ENCODE peak calls at places on chromosomes 12 and 14, in ten cellular contexts. C is GM23338, G is stomach, U is vagina, Y is K562, B is breast epithelium, S is sigmoid colon, F is endothelial cell of umbilical vein, N is transverse colon, E is SK-N-SH. V is an unnamed sample.

GRCh38 chr12:7959278-7960063 is 23.5 kb upstream of the SLC2A3 start:
- DNase-seq in N (peak; percentile 41), E (no peak), C (peak; percentile 97), F (peak; percentile 3), G (no peak), U (no peak), S (no peak), Y (peak; percentile 24), B (no peak), V (no peak)

GRCh38 chr12:57898308-57898970 is 42.9 kb upstream of the ATP23 start:
- DNase-seq in G (no peak), F (peak; percentile 57), B (no peak), C (no peak), Y (no peak), U (no peak), N (peak; percentile 48), S (no peak), E (no peak), V (no peak)

GRCh38 chr14:93970589-93970966 is 5.8 kb downstream of the ASB2 start:
- DNase-seq in F (no peak), C (peak; percentile 46), Y (no peak), E (peak; percentile 56), G (peak; percentile 60), B (no peak), N (peak; percentile 66), S (no peak), U (no peak), V (peak; percentile 91)

GRCh38 chr12:62724947-62725447 is 210.0 kb downstream of the PPM1H start:
- DNase-seq in N (peak; percentile 54), F (peak; percentile 92), Y (peak; percentile 34), S (no peak), U (peak; percentile 93), G (peak; percentile 67), B (peak; percentile 84), E (no peak), C (peak; percentile 94), V (no peak)

GRCh38 chr14:102544034-102544744 is 34.6 kb upstream of the ANKRD9 start:
- DNase-seq in Y (no peak), G (no peak), F (no peak), E (peak; percentile 27), S (no peak), C (peak; percentile 64), U (no peak), N (no peak), B (no peak), V (no peak)

GRCh38 chr12:79016181-79016580 is 151.6 kb downstream of the SYT1 start:
- DNase-seq in E (no peak), G (no peak), C (no peak), F (peak; percentile 68), S (no peak), N (no peak), Y (no peak), U (no peak), B (no peak), V (no peak)

GRCh38 chr12:57093412-57094193 is 4.7 kb downstream of the NAB2 start:
- DNase-seq in B (peak; percentile 79), Y (peak; percentile 93), F (peak; percentile 38), S (peak; percentile 94), E (peak; percentile 89), G (peak; percentile 55), U (no peak), C (peak; percentile 81), N (peak; percentile 67), V (peak; percentile 89)

GRCh38 chr14:34619399-34619920 is 10.5 kb downstream of the SNX6 start:
- DNase-seq in S (no peak), C (no peak), U (no peak), B (no peak), G (no peak), E (no peak), N (no peak), F (no peak), Y (no peak), V (no peak)

GRCh38 chr12:121849660-121850059 is 9.0 kb downstream of the HPD start:
- DNase-seq in G (no peak), B (no peak), Y (no peak), C (peak; percentile 44), N (no peak), F (no peak), S (no peak), E (no peak), U (no peak), V (no peak)

GRCh38 chr12:27331299-27331926 is 1.2 kb upstream of the BMAL2 start:
- DNase-seq in B (no peak), N (no peak), F (peak; percentile 93), Y (peak; percentile 35), U (no peak), C (no peak), S (no peak), G (no peak), E (no peak), V (no peak)

GRCh38 chr12:122870867-122871664 is 24.9 kb downstream of the VPS37B start:
- DNase-seq in F (peak; percentile 87), C (no peak), S (peak; percentile 72), Y (no peak), U (no peak), B (peak; percentile 81), G (peak; percentile 73), N (peak; percentile 53), E (peak; percentile 30), V (peak; percentile 74)

GRCh38 chr14:100537701-100538565 is 49.3 kb downstream of the BEGAIN start:
- DNase-seq in G (no peak), Y (no peak), F (no peak), E (peak; percentile 39), S (peak; percentile 66), B (peak; percentile 77), N (peak; percentile 7), U (no peak), C (peak; percentile 52), V (peak; percentile 64)

GRCh38 chr12:26728205-26729050 is 104.6 kb downstream of the ITPR2 start:
- DNase-seq in Y (no peak), B (no peak), S (no peak), F (no peak), N (no peak), U (no peak), G (no peak), E (no peak), C (no peak), V (no peak)

DNA sequence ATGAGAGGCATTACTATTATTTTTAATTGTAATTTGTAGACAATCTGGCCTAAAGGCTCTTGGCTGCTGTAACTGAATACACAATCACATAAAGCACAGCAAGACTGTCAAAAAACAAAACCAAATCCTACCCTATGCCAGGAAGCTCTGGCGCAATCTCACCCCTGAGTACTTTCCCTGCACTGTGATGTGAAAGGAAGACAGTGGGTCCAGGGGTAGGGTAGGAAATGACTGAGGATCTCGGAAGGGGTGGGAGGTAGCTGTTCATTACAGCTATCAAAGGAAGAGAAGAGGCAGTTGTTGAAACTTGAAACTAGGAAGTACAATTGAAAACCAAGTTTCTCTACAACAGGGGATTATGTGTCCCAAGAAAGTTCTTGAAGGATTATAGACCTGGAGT is 202.8 kb downstream of the ANO2 start:
- DNase-seq in G (no peak), B (no peak), U (no peak), N (no peak), C (no peak), S (no peak), F (no peak), Y (no peak), E (no peak), V (no peak)
- H3K4me1 ChIP-seq in G (no peaks in the 10 kb centered on the region), B (no peaks in the 10 kb centered on the region), U (no peaks in the 10 kb centered on the region), N (no peaks in the 10 kb centered on the region), C (no peaks in the 10 kb centered on the region), S (no peaks in the 10 kb centered on the region), F (peaks cover 16% of the 10 kb centered on the region), Y (no peaks in the 10 kb centered on the region), E (no peaks in the 10 kb centered on the region), V (no peaks in the 10 kb centered on the region)

GRCh38 chr12:95577820-95578219 is 26.5 kb upstream of the USP44 start:
- DNase-seq in B (no peak), S (no peak), E (no peak), N (no peak), G (no peak), C (no peak), Y (no peak), U (no peak), F (no peak), V (no peak)

GRCh38 chr12:95574030-95574429 is 22.8 kb upstream of the USP44 start:
- DNase-seq in E (no peak), Y (no peak), N (no peak), F (no peak), U (no peak), B (no peak), C (peak; percentile 85), S (no peak), G (no peak), V (no peak)

GRCh38 chr12:95571369-95571768 is 20.1 kb upstream of the USP44 start:
- DNase-seq in E (no peak), Y (no peak), S (no peak), B (no peak), G (no peak), U (no peak), F (no peak), N (no peak), C (no peak), V (no peak)

GRCh38 chr12:95574799-95575452 is 23.6 kb upstream of the USP44 start:
- DNase-seq in N (no peak), C (peak; percentile 79), B (no peak), Y (peak; percentile 27), S (no peak), F (peak; percentile 65), E (peak; percentile 54), U (no peak), G (no peak), V (no peak)
- TF ChIP-seq POLR2AphosphoS5 in N (no peak), C (no peak), B (no peak), Y (no peak), S (no peak), F (no peak), E (no peak), U (peak; percentile 47), G (peak; percentile 29), V (no peak)

GRCh38 chr14:68471029-68471963 is 321.6 kb downstream of the ZFP36L1 start:
- DNase-seq in G (no peak), N (no peak), Y (no peak), E (no peak), B (no peak), U (peak; percentile 82), S (no peak), F (no peak), C (peak; percentile 92), V (no peak)
- H3K4me1 ChIP-seq in G (peaks cover 17% of the 10 kb centered on the region), N (no peaks in the 10 kb centered on the region), Y (peaks cover 3% of the 10 kb centered on the region), E (peaks cover 9% of the 10 kb centered on the region), B (no peaks in the 10 kb centered on the region), U (peaks cover 19% of the 10 kb centered on the region), S (peaks cover 11% of the 10 kb centered on the region), F (peaks cover 33% of the 10 kb centered on the region), C (peaks cover 47% of the 10 kb centered on the region), V (peaks cover 39% of the 10 kb centered on the region)

DNA sequence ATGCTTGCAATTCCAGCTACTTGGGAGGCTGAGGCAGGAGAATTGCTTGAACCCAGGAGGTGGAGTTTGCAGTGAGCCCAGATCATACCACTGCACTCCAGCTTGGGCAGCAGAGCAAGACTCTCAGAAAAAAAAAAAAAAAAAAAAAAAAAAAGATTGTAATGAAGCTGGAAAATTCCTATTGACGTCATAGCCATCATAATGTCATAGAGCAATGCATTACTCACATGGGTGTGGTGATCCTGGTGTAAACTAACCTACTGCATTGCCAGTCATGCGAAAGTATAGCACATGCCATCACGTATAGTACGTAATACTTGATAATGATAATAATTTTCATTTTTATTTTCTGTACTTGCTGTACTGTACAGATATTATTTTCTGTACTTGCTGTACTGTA is 42.7 kb upstream of the NID2 start:
- DNase-seq in B (no peak), C (no peak), S (no peak), F (no peak), Y (no peak), U (no peak), N (no peak), G (no peak), E (no peak), V (no peak)
- TF ChIP-seq POLR2AphosphoS5 in B (no peak), C (no peak), S (no peak), F (no peak), Y (no peak), U (no peak), N (no peak), G (no peak), E (no peak), V (no peak)

V was measured in spleen.